ENCODE peak calls at places on chromosome 3, in seven cellular contexts. Q is endothelial cell, R is right atrium auricular region, O is A549, Y is psoas muscle, V is K562, P is GM23338. A is an unnamed sample.

GRCh38 chr3:69009559-69010410 is 3.7 kb downstream of the EOGT start:
- DNase-seq in P (peak), Q (peak), O (no peak), R (no peak), Y (no peak), V (no peak), A (no peak)

GRCh38 chr3:46926871-46927717 is 49.5 kb downstream of the CCDC12 start:
- DNase-seq in Q (no peak), Y (peak), R (no peak), V (no peak), O (no peak), P (no peak), A (peak)

GRCh38 chr3:173733029-173733652 is 335.6 kb downstream of the NLGN1 start:
- DNase-seq in O (peak), Q (no peak), P (peak), V (no peak), Y (no peak), R (no peak), A (no peak)

GRCh38 chr3:177905173-177905894 is 630.9 kb upstream of the KCNMB2 start:
- DNase-seq in Q (no peak), R (no peak), P (no peak), O (no peak), Y (no peak), V (no peak), A (no peak)

GRCh38 chr3:160564205-160564922 is 1.0 kb downstream of the KPNA4 start:
- DNase-seq in O (peak), Q (peak), Y (no peak), R (no peak), V (no peak), P (peak), A (no peak)

GRCh38 chr3:13219902-13220296 is 146.7 kb upstream of the IQSEC1 start:
- DNase-seq in R (no peak), Q (no peak), Y (peak), O (no peak), P (no peak), V (no peak), A (no peak)

GRCh38 chr3:72022027-72022426 is 237.1 kb upstream of the PROK2 start:
- DNase-seq in R (no peak), Y (no peak), V (no peak), O (no peak), Q (no peak), P (no peak), A (no peak)

GRCh38 chr3:120506828-120507774 is 56.3 kb upstream of the FSTL1 start:
- DNase-seq in R (peak), Q (peak), Y (no peak), P (peak), O (peak), V (peak), A (peak)

GRCh38 chr3:165195628-165196576 is at the start of gene SLITRK3:
- DNase-seq in Q (peak), V (no peak), R (no peak), Y (no peak), P (peak), O (no peak), A (peak)

GRCh38 chr3:124791639-124792111 is 61.4 kb downstream of the UMPS start:
- DNase-seq in Q (no peak), V (no peak), R (no peak), Y (peak), O (no peak), P (no peak), A (no peak)

GRCh38 chr3:120524171-120524923 is 71.8 kb upstream of the NDUFB4 start:
- DNase-seq in V (no peak), O (no peak), P (no peak), R (no peak), Q (no peak), Y (no peak), A (no peak)

GRCh38 chr3:128133273-128133883 is 9.8 kb upstream of the RUVBL1 start:
- DNase-seq in Q (peak), P (peak), O (peak), R (no peak), V (no peak), Y (no peak), A (no peak)
- TF ChIP-seq CTCF in Q (peak), P (peak), O (peak), R (peak), V (peak), Y (peak), A (peak)

GRCh38 chr3:98115717-98116116 is 14.8 kb upstream of the OR5H1 start:
- DNase-seq in P (no peak), Q (no peak), R (no peak), Y (no peak), V (no peak), O (no peak), A (no peak)
- TF ChIP-seq CTCF in P (no peak), Q (no peak), R (no peak), Y (no peak), V (no peak), O (no peak), A (no peak)

GRCh38 chr3:155327430-155327829 is 33.9 kb upstream of the STRIT1 start:
- DNase-seq in Y (no peak), Q (no peak), R (no peak), V (no peak), P (no peak), O (no peak), A (no peak)

GRCh38 chr3:155326249-155326648 is 32.8 kb upstream of the STRIT1 start:
- DNase-seq in P (no peak), V (no peak), Q (no peak), O (no peak), R (no peak), Y (no peak), A (no peak)

GRCh38 chr3:155323063-155323666 is 29.7 kb upstream of the STRIT1 start:
- DNase-seq in R (no peak), P (peak), Y (no peak), O (peak), V (peak), Q (peak), A (peak)

GRCh38 chr3:155326901-155327300 is 33.4 kb upstream of the STRIT1 start:
- DNase-seq in V (no peak), R (no peak), O (no peak), P (no peak), Y (no peak), Q (no peak), A (no peak)

GRCh38 chr3:155325263-155325835 is 31.9 kb upstream of the STRIT1 start:
- DNase-seq in V (no peak), Y (no peak), Q (no peak), O (peak), P (peak), R (no peak), A (no peak)
- TF ChIP-seq CTCF in V (peak), Y (no peak), Q (no peak), O (no peak), P (peak), R (no peak), A (no peak)

GRCh38 chr3:126526668-126527005 is 2.7 kb downstream of the CHST13 start:
- DNase-seq in O (no peak), Q (no peak), Y (peak), V (no peak), P (no peak), R (no peak), A (no peak)
- TF ChIP-seq CTCF in O (no peak), Q (no peak), Y (no peak), V (no peak), P (no peak), R (no peak), A (no peak)